ENCODE peak calls at places on chromosomes 16 and 17, in eight cellular contexts. T, G, V, J, B, U, R and P are unnamed samples.

GRCh38 chr17:82314012-82314720 is 3.2 kb downstream of the CD7 start:
- DNase-seq in T (no peak), G (no peak), V (no peak), J (no peak), B (no peak), U (no peak), R (no peak), P (no peak)

GRCh38 chr17:63774141-63774981 is at the start of gene DDX42:
- DNase-seq in T (peak), G (peak), V (no peak), J (peak), B (peak), U (peak), R (peak), P (peak)

GRCh38 chr17:57589151-57590034 is 155.7 kb downstream of the CCDC182 start:
- DNase-seq in T (no peak), G (no peak), V (no peak), J (no peak), B (no peak), U (no peak), R (no peak), P (peak)

GRCh38 chr16:87169509-87169985 is 147.6 kb downstream of the C16orf95 start:
- DNase-seq in T (no peak), G (no peak), V (no peak), J (no peak), B (no peak), U (no peak), R (no peak), P (no peak)

GRCh38 chr16:57058291-57058861 is 34.0 kb upstream of the CPNE2 start:
- DNase-seq in T (no peak), G (no peak), V (no peak), J (no peak), B (no peak), U (no peak), R (no peak), P (no peak)

GRCh38 chr16:4496305-4496704 is 20.1 kb downstream of the HMOX2 start:
- DNase-seq in T (no peak), G (no peak), V (peak), J (no peak), B (no peak), U (peak), R (peak), P (peak)

GRCh38 chr17:20896153-20896649 is 146.6 kb downstream of the USP22 start:
- DNase-seq in T (peak), G (peak), V (peak), J (peak), B (no peak), U (no peak), R (peak), P (peak)

GRCh38 chr16:82995286-82995926 is 368.6 kb downstream of the CDH13 start:
- DNase-seq in T (no peak), G (no peak), V (no peak), J (no peak), B (no peak), U (no peak), R (no peak), P (no peak)

GRCh38 chr17:49496183-49496865 is 1.2 kb downstream of the NGFR start:
- DNase-seq in T (peak), G (peak), V (peak), J (peak), B (peak), U (peak), R (peak), P (peak)

GRCh38 chr16:85664580-85665372 is 24.0 kb downstream of the GINS2 start:
- DNase-seq in T (no peak), G (no peak), V (no peak), J (no peak), B (no peak), U (no peak), R (no peak), P (no peak)

GRCh38 chr16:54171855-54172537 is 114.6 kb downstream of the IRX3 start:
- DNase-seq in T (peak), G (no peak), V (no peak), J (peak), B (no peak), U (peak), R (no peak), P (peak)

DNA sequence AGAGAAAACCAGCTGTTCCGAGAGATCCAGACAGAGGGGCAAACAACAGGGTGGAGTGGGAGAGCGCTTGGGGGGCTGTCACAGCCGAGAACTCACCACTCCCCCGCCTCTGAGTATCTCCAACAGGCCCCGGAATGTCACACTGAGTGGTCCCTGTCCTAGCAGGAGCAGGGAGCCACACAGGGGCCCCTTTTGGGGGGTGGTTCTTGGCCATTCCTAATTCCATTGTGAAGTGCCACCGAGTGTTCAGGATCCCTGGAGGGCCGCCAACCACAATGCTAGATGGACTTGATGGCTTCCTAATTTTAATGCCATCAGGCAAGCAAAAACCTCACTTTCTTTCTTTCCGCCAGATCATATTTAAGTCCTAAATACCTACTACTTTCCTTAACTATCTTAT is 16.8 kb downstream of the ABCA3 start:
- DNase-seq in T (no peak), G (no peak), V (no peak), J (no peak), B (no peak), U (no peak), R (no peak), P (no peak)
- H3K4me3 ChIP-seq in T (no peak), G (no peak), V (no peak), J (no peak), B (no peak), U (no peak), R (no peak), P (no peak)

GRCh38 chr16:52725043-52725442 is 178.1 kb upstream of the TOX3 start:
- DNase-seq in T (no peak), G (no peak), V (no peak), J (no peak), B (no peak), U (no peak), R (no peak), P (no peak)
- TF ChIP-seq CTCF in T (no peak), G (no peak), V (no peak), J (no peak), B (no peak), U (no peak), R (no peak), P (no peak)

GRCh38 chr16:88762941-88763340 is 22.1 kb downstream of the PIEZO1 start:
- DNase-seq in T (no peak), G (no peak), V (no peak), J (no peak), B (no peak), U (peak), R (no peak), P (no peak)
- H3K4me3 ChIP-seq in T (no peak), G (no peak), V (no peak), J (no peak), B (no peak), U (peak), R (no peak), P (no peak)

GRCh38 chr17:77675816-77676799 is 282.4 kb upstream of the TNRC6C start:
- DNase-seq in T (peak), G (no peak), V (no peak), J (no peak), B (no peak), U (no peak), R (no peak), P (no peak)

GRCh38 chr17:77679589-77679988 is 278.9 kb upstream of the TNRC6C start:
- DNase-seq in T (no peak), G (no peak), V (no peak), J (no peak), B (peak), U (no peak), R (no peak), P (no peak)

GRCh38 chr17:77677637-77678036 is 280.9 kb upstream of the TNRC6C start:
- DNase-seq in T (no peak), G (no peak), V (no peak), J (no peak), B (no peak), U (no peak), R (no peak), P (no peak)

GRCh38 chr17:77675411-77675810 is 283.1 kb upstream of the TNRC6C start:
- DNase-seq in T (no peak), G (no peak), V (no peak), J (no peak), B (no peak), U (no peak), R (no peak), P (no peak)

GRCh38 chr17:77677210-77677609 is 281.3 kb upstream of the TNRC6C start:
- DNase-seq in T (no peak), G (no peak), V (no peak), J (no peak), B (no peak), U (no peak), R (no peak), P (no peak)
- TF ChIP-seq CTCF in T (no peak), G (no peak), V (no peak), J (no peak), B (no peak), U (no peak), R (no peak), P (no peak)

GRCh38 chr17:64779344-64780095 is 117.4 kb upstream of the SMURF2 start:
- DNase-seq in T (no peak), G (no peak), V (no peak), J (peak), B (peak), U (no peak), R (no peak), P (no peak)
- H3K4me3 ChIP-seq in T (peak), G (no peak), V (no peak), J (no peak), B (no peak), U (peak), R (peak), P (peak)

DNA sequence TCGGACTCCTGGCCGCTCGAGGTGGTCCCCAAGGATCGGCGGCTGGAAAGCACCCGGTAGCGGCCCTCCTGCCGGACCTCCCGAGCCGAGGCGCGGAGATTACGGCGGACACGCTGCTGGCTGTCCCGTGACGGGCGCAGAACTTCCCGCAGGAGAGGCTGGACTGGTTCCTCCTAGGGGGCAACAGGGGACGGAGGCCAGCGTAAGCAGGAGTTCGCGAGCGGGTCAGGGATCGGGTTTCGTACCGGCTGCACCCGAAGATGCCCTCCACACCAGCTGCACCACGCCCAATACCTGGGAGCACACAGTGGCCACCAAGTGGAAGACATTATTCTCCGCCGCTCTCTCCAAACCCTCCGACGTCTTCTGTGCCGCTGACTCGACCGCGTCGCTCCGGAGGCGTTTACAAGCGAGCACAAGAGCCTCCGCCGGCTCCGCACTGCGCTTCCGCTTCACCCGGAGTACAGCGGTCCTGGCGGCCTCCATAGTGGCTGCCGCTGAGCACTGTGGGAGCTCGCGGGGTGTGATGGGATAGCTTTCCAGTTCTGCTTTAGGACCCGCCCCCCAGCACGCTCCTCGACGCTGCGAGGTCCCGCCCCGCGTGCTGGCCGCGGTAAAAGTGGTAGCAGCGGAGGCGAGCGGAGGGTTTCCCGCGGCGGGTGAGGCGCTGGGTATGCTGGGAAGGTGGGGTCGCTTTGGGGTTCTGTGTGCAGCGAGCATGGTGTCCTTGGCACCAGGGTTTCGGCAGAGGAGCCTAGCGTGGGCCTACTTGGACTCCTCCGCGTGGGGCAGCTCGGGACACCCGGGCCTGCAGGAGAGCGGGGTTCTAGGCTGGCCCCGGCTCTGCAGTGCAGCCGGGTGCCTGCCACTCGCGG is at the start of the genes PRMT7 and SLC7A6OS:
- DNase-seq in T (peak), G (peak), V (peak), J (peak), B (peak), U (peak), R (peak), P (peak)
- TF ChIP-seq CTCF in T (peak), G (peak), V (no peak), J (peak), B (no peak), U (peak), R (no peak), P (no peak)

DNA sequence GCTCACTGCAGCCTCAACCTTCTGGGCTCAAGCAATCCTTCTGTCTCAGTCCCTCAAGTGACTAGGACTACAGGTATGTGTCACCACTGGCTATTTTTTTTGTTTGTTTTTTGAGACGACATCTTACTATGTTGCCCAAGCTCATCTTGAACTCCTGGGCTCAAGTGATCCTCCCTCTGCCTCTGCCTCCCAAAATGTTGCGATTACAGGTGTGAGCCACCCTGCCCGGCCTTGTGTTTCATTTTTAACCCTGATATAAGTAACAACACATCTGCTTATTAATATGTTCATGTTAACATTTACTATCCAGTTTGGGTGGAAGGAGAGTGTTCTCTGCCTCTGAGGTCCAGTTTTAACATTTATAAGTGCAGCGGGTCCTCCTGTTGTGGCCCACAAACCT is 3.1 kb downstream of the FAM20A start:
- DNase-seq in T (no peak), G (no peak), V (no peak), J (no peak), B (no peak), U (no peak), R (no peak), P (no peak)
- H3K4me3 ChIP-seq in T (no peak), G (no peak), V (no peak), J (no peak), B (no peak), U (no peak), R (no peak), P (no peak)